ENCODE peak calls at places on chromosomes 3 and 15, in six cellular contexts. L, U, J, A, B and M are unnamed samples. For H3K36me3, the result is how much of the 10 kb centered on the place peaks cover.

GRCh38 chr3:68007621-68008226 is 353.3 kb upstream of the SUCLG2 start:
- DNase-seq in A (peak), B (peak), J (no peak), L (no peak), U (no peak), M (no peak)

GRCh38 chr3:42572278-42572677 is 9.5 kb downstream of the SEC22C start:
- DNase-seq in A (no peak), J (no peak), L (no peak), U (peak), B (peak), M (no peak)

GRCh38 chr15:34324933-34325332 is 12.6 kb downstream of the SLC12A6 start:
- DNase-seq in L (no peak), A (no peak), B (no peak), J (no peak), U (no peak), M (no peak)

GRCh38 chr3:22685598-22685997 is 517.5 kb upstream of the UBE2E2 start:
- DNase-seq in B (no peak), U (peak), J (no peak), L (no peak), A (no peak), M (no peak)

GRCh38 chr3:71400986-71401451 is 182.5 kb downstream of the FOXP1 start:
- DNase-seq in B (no peak), J (no peak), A (no peak), L (no peak), U (no peak), M (no peak)

GRCh38 chr3:71753716-71754609 is at the start of gene GPR27:
- DNase-seq in L (no peak), B (peak), A (peak), J (peak), U (peak), M (no peak)

GRCh38 chr3:41572092-41572491 is 372.8 kb downstream of the CTNNB1 start:
- DNase-seq in L (no peak), B (no peak), J (no peak), A (no peak), U (no peak), M (no peak)

GRCh38 chr3:54773251-54773650 is 154.6 kb downstream of the LRTM1 start:
- DNase-seq in A (no peak), J (no peak), U (no peak), L (no peak), B (no peak), M (no peak)

GRCh38 chr3:144590854-144591253 is 619.2 kb downstream of the DIPK2A start:
- DNase-seq in J (no peak), L (no peak), U (peak), B (no peak), A (no peak), M (no peak)

GRCh38 chr3:100796556-100796955 is 87.3 kb downstream of the TFG start:
- DNase-seq in A (no peak), U (peak), B (no peak), L (no peak), J (no peak), M (no peak)

GRCh38 chr15:31338879-31339557 is 12.4 kb downstream of the KLF13 start:
- DNase-seq in U (peak), B (peak), A (peak), J (peak), L (no peak), M (no peak)

GRCh38 chr3:120741837-120742197 is 499 bp downstream of the RABL3 start:
- DNase-seq in L (peak), A (no peak), U (no peak), J (no peak), B (no peak), M (no peak)

GRCh38 chr3:50369271-50369670 is 9.9 kb upstream of the TMEM115 start:
- DNase-seq in U (no peak), L (no peak), B (no peak), A (no peak), J (no peak), M (no peak)

GRCh38 chr3:78899846-78900245 is 868.0 kb downstream of the ROBO1 start:
- DNase-seq in L (no peak), A (no peak), U (no peak), B (no peak), J (no peak), M (no peak)

GRCh38 chr15:58760385-58761009 is 10.6 kb upstream of the MINDY2 start:
- DNase-seq in B (no peak), U (no peak), L (no peak), J (no peak), A (no peak), M (no peak)

GRCh38 chr3:141057951-141058800 is 7.0 kb downstream of the SPSB4 start:
- DNase-seq in B (no peak), L (no peak), U (no peak), J (no peak), A (no peak), M (no peak)

GRCh38 chr3:8499181-8499611 is 2.4 kb upstream of the LMCD1 start:
- DNase-seq in U (no peak), J (no peak), L (peak), A (peak), B (peak), M (peak)

GRCh38 chr3:14631687-14632444 is 19.7 kb upstream of the CCDC174 start:
- DNase-seq in L (no peak), A (no peak), B (no peak), U (peak), J (no peak), M (no peak)

GRCh38 chr3:170418422-170419300 is at the start of gene CLDN11:
- DNase-seq in L (no peak), A (no peak), B (peak), J (peak), U (peak), M (no peak)

GRCh38 chr3:159732172-159733111 is 256.2 kb upstream of the IL12A start:
- DNase-seq in U (peak), B (no peak), A (no peak), L (no peak), J (no peak), M (peak)

GRCh38 chr3:5213574-5213966 is 26.1 kb downstream of the EDEM1 start:
- DNase-seq in J (no peak), A (no peak), B (no peak), U (no peak), L (no peak), M (no peak)
- H3K36me3 ChIP-seq in J (under half), A (under half), B (under half), U (half or more), L (half or more), M (under half)

GRCh38 chr3:12828751-12829150 is 12.6 kb downstream of the RPL32 start:
- DNase-seq in U (peak), L (no peak), B (no peak), A (no peak), J (no peak), M (no peak)

GRCh38 chr3:12831582-12831866 is 9.8 kb downstream of the RPL32 start:
- DNase-seq in A (no peak), B (no peak), J (no peak), L (no peak), U (no peak), M (no peak)

GRCh38 chr3:12829404-12829803 is 12.0 kb downstream of the RPL32 start:
- DNase-seq in L (no peak), U (no peak), B (no peak), J (no peak), A (no peak), M (no peak)

GRCh38 chr3:12830785-12831581 is 10.4 kb downstream of the RPL32 start:
- DNase-seq in J (no peak), L (no peak), A (no peak), B (no peak), U (no peak), M (no peak)

GRCh38 chr3:12829886-12830784 is 11.2 kb downstream of the RPL32 start:
- DNase-seq in B (no peak), L (no peak), U (no peak), J (no peak), A (no peak), M (no peak)
- H3K36me3 ChIP-seq in B (under half), L (half or more), U (half or more), J (under half), A (under half), M (under half)

DNA sequence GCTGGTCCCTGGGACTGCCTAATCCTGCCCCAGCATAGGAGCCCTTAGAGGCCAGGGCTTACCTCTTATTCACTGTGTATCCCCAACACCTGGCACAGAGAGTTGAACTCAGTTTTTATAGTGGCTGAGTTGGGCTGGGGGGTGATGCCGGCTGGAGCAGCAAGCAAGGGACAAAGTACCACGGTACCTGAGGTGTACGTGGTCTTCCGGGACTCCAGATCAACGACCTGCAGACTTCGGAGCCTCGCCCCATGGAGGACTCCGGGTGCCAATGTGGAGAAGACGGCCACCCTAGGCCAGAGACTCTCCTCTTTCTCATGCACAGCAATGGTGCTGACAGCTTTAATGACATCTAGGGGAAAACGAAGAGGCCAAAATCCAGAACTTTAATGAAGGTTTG is 8.1 kb downstream of the WDR73 start:
- DNase-seq in A (no peak), B (no peak), J (no peak), L (no peak), U (no peak), M (no peak)
- H3K36me3 ChIP-seq in A (under half), B (under half), J (under half), L (half or more), U (half or more), M (under half)

GRCh38 chr15:72754096-72754495 is 29.5 kb downstream of the ADPGK start:
- DNase-seq in B (no peak), U (no peak), J (no peak), L (no peak), A (no peak), M (no peak)
- H3K36me3 ChIP-seq in B (under half), U (half or more), J (under half), L (half or more), A (under half), M (under half)

GRCh38 chr3:198071602-198072285 is 111.7 kb downstream of the LMLN start:
- DNase-seq in J (no peak), U (peak), L (no peak), A (no peak), B (no peak), M (peak)
- H3K36me3 ChIP-seq in J (under half), U (under half), L (under half), A (under half), B (under half), M (under half)

DNA sequence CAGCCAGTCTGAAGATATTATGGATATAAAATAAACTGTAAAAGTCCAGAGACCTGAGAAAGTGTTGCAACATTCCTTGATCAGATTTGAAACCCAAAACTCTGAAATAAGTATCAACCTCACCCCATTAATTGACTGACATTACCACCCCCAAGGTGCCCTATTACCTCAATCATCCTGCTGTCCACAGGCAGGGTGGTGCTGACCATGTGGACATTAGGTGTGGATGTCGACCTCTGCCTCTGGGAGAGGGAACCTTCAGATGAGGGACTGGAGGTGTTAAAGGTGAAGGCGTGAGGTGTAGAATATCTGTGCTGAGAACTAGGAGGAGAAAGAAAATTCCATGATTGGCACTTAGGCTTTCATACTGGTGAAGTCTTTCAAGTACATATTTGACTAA is 47.1 kb downstream of the MKRN2 start:
- DNase-seq in A (no peak), B (no peak), J (no peak), L (no peak), U (no peak), M (no peak)
- H3K36me3 ChIP-seq in A (under half), B (under half), J (under half), L (half or more), U (half or more), M (under half)

GRCh38 chr3:197236362-197236761 is 62.0 kb downstream of the DLG1 start:
- DNase-seq in U (no peak), J (no peak), B (no peak), A (no peak), L (no peak), M (no peak)

GRCh38 chr3:197239857-197240256 is 58.6 kb downstream of the DLG1 start:
- DNase-seq in U (no peak), A (no peak), L (no peak), J (no peak), B (no peak), M (no peak)

GRCh38 chr3:197238842-197239241 is 59.6 kb downstream of the DLG1 start:
- DNase-seq in A (no peak), L (no peak), U (no peak), B (no peak), J (no peak), M (no peak)

GRCh38 chr3:197234947-197235914 is 63.2 kb downstream of the DLG1 start:
- DNase-seq in B (no peak), U (no peak), J (no peak), A (no peak), L (no peak), M (no peak)

GRCh38 chr3:197237897-197238296 is 60.5 kb downstream of the DLG1 start:
- DNase-seq in J (no peak), U (no peak), A (no peak), L (no peak), B (no peak), M (no peak)
- H3K36me3 ChIP-seq in J (under half), U (under half), A (under half), L (under half), B (under half), M (under half)

DNA sequence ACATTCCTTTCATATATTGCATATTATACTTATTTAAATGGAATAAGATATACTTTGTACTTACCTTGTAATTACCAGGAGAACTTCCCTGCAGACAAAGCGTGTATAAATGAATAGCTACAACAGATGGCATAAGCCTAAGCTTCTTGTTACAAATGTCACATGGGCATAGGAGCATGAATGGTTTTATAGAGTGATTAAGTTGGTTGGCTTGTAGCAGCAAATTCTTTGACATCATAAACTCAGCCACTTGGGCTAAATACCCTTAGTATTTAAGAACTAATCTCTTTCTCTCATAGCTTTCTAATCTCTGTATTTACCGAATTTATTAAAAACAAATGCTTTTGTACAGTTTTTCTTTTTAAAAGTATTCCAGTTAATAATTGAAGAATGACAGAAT is at the start of gene UBAP1L:
- DNase-seq in B (no peak), U (no peak), J (no peak), A (no peak), L (no peak), M (no peak)
- H3K36me3 ChIP-seq in B (under half), U (half or more), J (under half), A (under half), L (half or more), M (under half)

GRCh38 chr15:66488525-66488924 is 9.0 kb downstream of the SNAPC5 start:
- DNase-seq in L (no peak), B (no peak), J (no peak), U (no peak), A (no peak), M (no peak)
- H3K36me3 ChIP-seq in L (half or more), B (under half), J (under half), U (half or more), A (under half), M (under half)